ENCODE peak calls at places on chromosome 16, in eight cellular contexts. One of them, this sample, is unnamed.

GRCh38 chr16:48054881-48055601 is 100.8 kb downstream of the ABCC12 start:
- DNase-seq in cardiac muscle cell: peak; percentile 77
- DNase-seq in left lung: peak; percentile 41
- DNase-seq in adrenal gland: peak; percentile 67
- DNase-seq in psoas muscle: peak; percentile 59
- DNase-seq in breast epithelium: no peak
- DNase-seq in CD8-positive, alpha-beta T cell: peak; percentile 0
- DNase-seq in Caco-2: peak; percentile 44
- DNase-seq in this sample: peak; percentile 4

GRCh38 chr16:80739523-80739922 is 64.9 kb downstream of the CDYL2 start:
- DNase-seq in breast epithelium: no peak
- DNase-seq in adrenal gland: no peak
- DNase-seq in cardiac muscle cell: no peak
- DNase-seq in Caco-2: no peak
- DNase-seq in CD8-positive, alpha-beta T cell: no peak
- DNase-seq in left lung: no peak
- DNase-seq in psoas muscle: no peak
- DNase-seq in this sample: no peak

GRCh38 chr16:8729779-8730334 is 55.4 kb downstream of the ABAT start:
- DNase-seq in adrenal gland: no peak
- DNase-seq in breast epithelium: peak; percentile 17
- DNase-seq in cardiac muscle cell: no peak
- DNase-seq in Caco-2: no peak
- DNase-seq in left lung: no peak
- DNase-seq in CD8-positive, alpha-beta T cell: no peak
- DNase-seq in psoas muscle: no peak
- DNase-seq in this sample: no peak

GRCh38 chr16:31427441-31428276 is 501 bp downstream of the COX6A2 start:
- DNase-seq in left lung: peak; percentile 45
- DNase-seq in CD8-positive, alpha-beta T cell: peak; percentile 63
- DNase-seq in psoas muscle: peak; percentile 90
- DNase-seq in cardiac muscle cell: peak; percentile 61
- DNase-seq in breast epithelium: no peak
- DNase-seq in adrenal gland: peak; percentile 51
- DNase-seq in Caco-2: no peak
- DNase-seq in this sample: peak; percentile 51

GRCh38 chr16:78196527-78196926 is 97.1 kb downstream of the WWOX start:
- DNase-seq in adrenal gland: no peak
- DNase-seq in breast epithelium: no peak
- DNase-seq in cardiac muscle cell: no peak
- DNase-seq in CD8-positive, alpha-beta T cell: no peak
- DNase-seq in left lung: no peak
- DNase-seq in Caco-2: no peak
- DNase-seq in psoas muscle: no peak
- DNase-seq in this sample: no peak

GRCh38 chr16:57525761-57526160 is 10.6 kb downstream of the CCDC102A start:
- DNase-seq in cardiac muscle cell: no peak
- DNase-seq in psoas muscle: no peak
- DNase-seq in adrenal gland: no peak
- DNase-seq in breast epithelium: no peak
- DNase-seq in CD8-positive, alpha-beta T cell: no peak
- DNase-seq in Caco-2: no peak
- DNase-seq in left lung: no peak
- DNase-seq in this sample: no peak

GRCh38 chr16:68995011-68995504 is 110.4 kb upstream of the HAS3 start:
- DNase-seq in psoas muscle: no peak
- DNase-seq in CD8-positive, alpha-beta T cell: no peak
- DNase-seq in breast epithelium: no peak
- DNase-seq in cardiac muscle cell: peak; percentile 51
- DNase-seq in Caco-2: peak; percentile 63
- DNase-seq in left lung: no peak
- DNase-seq in adrenal gland: no peak
- DNase-seq in this sample: no peak

GRCh38 chr16:4463522-4464163 is 10.8 kb downstream of the NMRAL1 start:
- DNase-seq in left lung: no peak
- DNase-seq in adrenal gland: no peak
- DNase-seq in CD8-positive, alpha-beta T cell: no peak
- DNase-seq in cardiac muscle cell: no peak
- DNase-seq in breast epithelium: no peak
- DNase-seq in psoas muscle: no peak
- DNase-seq in Caco-2: no peak
- DNase-seq in this sample: no peak

GRCh38 chr16:79071424-79071823 is 529.1 kb downstream of the MAF start:
- DNase-seq in adrenal gland: no peak
- DNase-seq in CD8-positive, alpha-beta T cell: no peak
- DNase-seq in left lung: no peak
- DNase-seq in Caco-2: no peak
- DNase-seq in psoas muscle: no peak
- DNase-seq in breast epithelium: no peak
- DNase-seq in cardiac muscle cell: no peak
- DNase-seq in this sample: no peak

GRCh38 chr16:80825365-80825758 is 21.0 kb upstream of the CDYL2 start:
- DNase-seq in CD8-positive, alpha-beta T cell: no peak
- DNase-seq in psoas muscle: no peak
- DNase-seq in breast epithelium: no peak
- DNase-seq in Caco-2: no peak
- DNase-seq in cardiac muscle cell: no peak
- DNase-seq in adrenal gland: no peak
- DNase-seq in left lung: no peak
- DNase-seq in this sample: no peak

GRCh38 chr16:78648517-78648916 is 549.1 kb downstream of the WWOX start:
- DNase-seq in psoas muscle: no peak
- DNase-seq in adrenal gland: peak; percentile 28
- DNase-seq in CD8-positive, alpha-beta T cell: no peak
- DNase-seq in Caco-2: no peak
- DNase-seq in cardiac muscle cell: peak; percentile 28
- DNase-seq in breast epithelium: no peak
- DNase-seq in left lung: no peak
- DNase-seq in this sample: no peak

GRCh38 chr16:89842471-89843408 is 14.5 kb downstream of the SPIRE2 start:
- DNase-seq in Caco-2: no peak
- DNase-seq in cardiac muscle cell: peak; percentile 27
- DNase-seq in breast epithelium: no peak
- DNase-seq in left lung: no peak
- DNase-seq in CD8-positive, alpha-beta T cell: no peak
- DNase-seq in psoas muscle: no peak
- DNase-seq in adrenal gland: no peak
- DNase-seq in this sample: no peak

GRCh38 chr16:85416267-85417109 is 196.6 kb upstream of the GSE1 start:
- DNase-seq in adrenal gland: peak; percentile 59
- DNase-seq in CD8-positive, alpha-beta T cell: peak; percentile 54
- DNase-seq in cardiac muscle cell: peak; percentile 31
- DNase-seq in psoas muscle: peak; percentile 89
- DNase-seq in Caco-2: peak; percentile 94
- DNase-seq in breast epithelium: peak; percentile 74
- DNase-seq in left lung: peak; percentile 78
- DNase-seq in this sample: peak; percentile 62

GRCh38 chr16:8998114-8998513 is 34.4 kb upstream of the USP7 start:
- DNase-seq in left lung: no peak
- DNase-seq in CD8-positive, alpha-beta T cell: no peak
- DNase-seq in breast epithelium: no peak
- DNase-seq in Caco-2: no peak
- DNase-seq in cardiac muscle cell: peak; percentile 49
- DNase-seq in adrenal gland: peak; percentile 48
- DNase-seq in psoas muscle: no peak
- DNase-seq in this sample: no peak

GRCh38 chr16:79409970-79410369 is 190.6 kb downstream of the MAF start:
- DNase-seq in psoas muscle: no peak
- DNase-seq in Caco-2: no peak
- DNase-seq in CD8-positive, alpha-beta T cell: no peak
- DNase-seq in left lung: no peak
- DNase-seq in adrenal gland: no peak
- DNase-seq in cardiac muscle cell: no peak
- DNase-seq in breast epithelium: no peak
- DNase-seq in this sample: no peak

GRCh38 chr16:48284772-48285409 is 37.6 kb upstream of the ABCC11 start:
- DNase-seq in Caco-2: no peak
- DNase-seq in adrenal gland: no peak
- DNase-seq in psoas muscle: no peak
- DNase-seq in cardiac muscle cell: no peak
- DNase-seq in CD8-positive, alpha-beta T cell: no peak
- DNase-seq in left lung: no peak
- DNase-seq in breast epithelium: no peak
- DNase-seq in this sample: no peak

GRCh38 chr16:24645739-24646645 is 83.5 kb upstream of the TNRC6A start:
- DNase-seq in psoas muscle: no peak
- DNase-seq in breast epithelium: no peak
- DNase-seq in left lung: no peak
- DNase-seq in CD8-positive, alpha-beta T cell: no peak
- DNase-seq in Caco-2: no peak
- DNase-seq in cardiac muscle cell: peak; percentile 99
- DNase-seq in adrenal gland: peak; percentile 63
- DNase-seq in this sample: no peak

GRCh38 chr16:67935402-67936123 is 1.1 kb downstream of the PSMB10 start:
- DNase-seq in psoas muscle: peak; percentile 96
- DNase-seq in CD8-positive, alpha-beta T cell: peak; percentile 90
- DNase-seq in adrenal gland: peak; percentile 97
- DNase-seq in left lung: peak; percentile 97
- DNase-seq in breast epithelium: peak; percentile 95
- DNase-seq in cardiac muscle cell: peak; percentile 94
- DNase-seq in Caco-2: peak; percentile 99
- DNase-seq in this sample: peak; percentile 91

GRCh38 chr16:12067714-12068401 is 91.3 kb downstream of the SNX29 start:
- DNase-seq in CD8-positive, alpha-beta T cell: peak; percentile 44
- DNase-seq in cardiac muscle cell: peak; percentile 92
- DNase-seq in left lung: peak; percentile 34
- DNase-seq in Caco-2: peak; percentile 64
- DNase-seq in breast epithelium: peak; percentile 51
- DNase-seq in psoas muscle: peak; percentile 23
- DNase-seq in adrenal gland: peak; percentile 65
- DNase-seq in this sample: no peak

GRCh38 chr16:15434425-15435215 is at the start of gene BMERB1:
- DNase-seq in CD8-positive, alpha-beta T cell: peak; percentile 43
- DNase-seq in breast epithelium: peak; percentile 63
- DNase-seq in cardiac muscle cell: peak; percentile 82
- DNase-seq in Caco-2: no peak
- DNase-seq in left lung: peak; percentile 46
- DNase-seq in psoas muscle: peak; percentile 93
- DNase-seq in adrenal gland: peak; percentile 54
- DNase-seq in this sample: peak; percentile 21

GRCh38 chr16:30398660-30399434 is 3.6 kb downstream of the ZNF48 start:
- DNase-seq in Caco-2: no peak
- DNase-seq in breast epithelium: no peak
- DNase-seq in left lung: no peak
- DNase-seq in psoas muscle: no peak
- DNase-seq in cardiac muscle cell: no peak
- DNase-seq in adrenal gland: no peak
- DNase-seq in CD8-positive, alpha-beta T cell: no peak
- DNase-seq in this sample: no peak

GRCh38 chr16:23729503-23730424 is 16.7 kb upstream of the ERN2 start:
- DNase-seq in psoas muscle: no peak
- DNase-seq in cardiac muscle cell: peak; percentile 89
- DNase-seq in left lung: no peak
- DNase-seq in breast epithelium: no peak
- DNase-seq in Caco-2: peak; percentile 30
- DNase-seq in adrenal gland: peak; percentile 20
- DNase-seq in CD8-positive, alpha-beta T cell: no peak
- DNase-seq in this sample: no peak

GRCh38 chr16:50266337-50267091 is at the start of gene ADCY7:
- DNase-seq in psoas muscle: peak; percentile 78
- DNase-seq in adrenal gland: peak; percentile 60
- DNase-seq in left lung: peak; percentile 89
- DNase-seq in Caco-2: no peak
- DNase-seq in breast epithelium: no peak
- DNase-seq in CD8-positive, alpha-beta T cell: peak; percentile 76
- DNase-seq in cardiac muscle cell: peak; percentile 87
- DNase-seq in this sample: peak; percentile 78

GRCh38 chr16:9541723-9542122 is 450.3 kb downstream of the HAPSTR1 start:
- DNase-seq in cardiac muscle cell: no peak
- DNase-seq in CD8-positive, alpha-beta T cell: no peak
- DNase-seq in Caco-2: no peak
- DNase-seq in psoas muscle: no peak
- DNase-seq in left lung: no peak
- DNase-seq in adrenal gland: no peak
- DNase-seq in breast epithelium: no peak
- DNase-seq in this sample: no peak

GRCh38 chr16:84059946-84060901 is 17.6 kb upstream of the SLC38A8 start:
- DNase-seq in psoas muscle: peak; percentile 28
- DNase-seq in breast epithelium: no peak
- DNase-seq in adrenal gland: no peak
- DNase-seq in cardiac muscle cell: no peak
- DNase-seq in left lung: no peak
- DNase-seq in Caco-2: no peak
- DNase-seq in CD8-positive, alpha-beta T cell: no peak
- DNase-seq in this sample: no peak

GRCh38 chr16:35862242-35862641 is 2402.8 kb downstream of the TP53TG3F start:
- DNase-seq in left lung: no peak
- DNase-seq in psoas muscle: no peak
- DNase-seq in breast epithelium: no peak
- DNase-seq in adrenal gland: no peak
- DNase-seq in cardiac muscle cell: no peak
- DNase-seq in Caco-2: no peak
- DNase-seq in CD8-positive, alpha-beta T cell: no peak
- DNase-seq in this sample: no peak
- H3K9me3 ChIP-seq in left lung: no peaks in the 10 kb centered on the region
- H3K9me3 ChIP-seq in psoas muscle: no peaks in the 10 kb centered on the region
- H3K9me3 ChIP-seq in breast epithelium: peaks cover 9% of the 10 kb centered on the region
- H3K9me3 ChIP-seq in adrenal gland: no peaks in the 10 kb centered on the region
- H3K9me3 ChIP-seq in cardiac muscle cell: peaks cover 2% of the 10 kb centered on the region
- H3K9me3 ChIP-seq in Caco-2: no peaks in the 10 kb centered on the region
- H3K9me3 ChIP-seq in CD8-positive, alpha-beta T cell: peaks cover 8% of the 10 kb centered on the region
- H3K9me3 ChIP-seq in this sample: no peaks in the 10 kb centered on the region

GRCh38 chr16:35410438-35410837 is 1951.0 kb downstream of the TP53TG3F start:
- DNase-seq in left lung: no peak
- DNase-seq in CD8-positive, alpha-beta T cell: no peak
- DNase-seq in Caco-2: no peak
- DNase-seq in cardiac muscle cell: no peak
- DNase-seq in psoas muscle: no peak
- DNase-seq in breast epithelium: no peak
- DNase-seq in adrenal gland: no peak
- DNase-seq in this sample: no peak
- H3K9me3 ChIP-seq in left lung: no peaks in the 10 kb centered on the region
- H3K9me3 ChIP-seq in CD8-positive, alpha-beta T cell: no peaks in the 10 kb centered on the region
- H3K9me3 ChIP-seq in Caco-2: no peaks in the 10 kb centered on the region
- H3K9me3 ChIP-seq in cardiac muscle cell: peaks cover 2% of the 10 kb centered on the region
- H3K9me3 ChIP-seq in psoas muscle: no peaks in the 10 kb centered on the region
- H3K9me3 ChIP-seq in breast epithelium: peaks cover 14% of the 10 kb centered on the region
- H3K9me3 ChIP-seq in adrenal gland: no peaks in the 10 kb centered on the region
- H3K9me3 ChIP-seq in this sample: no peaks in the 10 kb centered on the region

DNA sequence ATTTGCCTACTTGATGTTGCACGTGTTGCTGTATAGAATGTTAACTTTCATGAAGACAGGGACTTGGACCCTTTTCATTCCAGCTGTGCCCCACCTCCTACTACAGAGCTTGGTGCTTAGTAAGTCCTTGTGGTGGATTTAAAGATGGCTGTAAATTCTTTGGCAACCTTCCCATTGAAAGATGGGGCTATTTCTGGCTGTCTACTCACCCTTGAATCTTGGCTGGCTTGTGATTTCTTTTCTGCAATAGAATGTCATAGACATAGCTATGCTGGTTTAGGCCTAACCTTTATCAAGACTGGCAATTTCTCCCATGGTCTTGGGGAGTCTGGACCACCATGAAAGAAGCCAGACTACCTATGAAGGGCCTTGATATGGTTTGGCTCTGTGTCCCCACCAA is 59.0 kb downstream of the ACSM2A start:
- DNase-seq in Caco-2: no peak
- DNase-seq in CD8-positive, alpha-beta T cell: no peak
- DNase-seq in cardiac muscle cell: peak; percentile 12
- DNase-seq in psoas muscle: no peak
- DNase-seq in breast epithelium: no peak
- DNase-seq in left lung: no peak
- DNase-seq in adrenal gland: no peak
- DNase-seq in this sample: no peak
- H3K9me3 ChIP-seq in Caco-2: peaks cover 11% of the 10 kb centered on the region
- H3K9me3 ChIP-seq in CD8-positive, alpha-beta T cell: no peaks in the 10 kb centered on the region
- H3K9me3 ChIP-seq in cardiac muscle cell: no peaks in the 10 kb centered on the region
- H3K9me3 ChIP-seq in psoas muscle: peaks cover 10% of the 10 kb centered on the region
- H3K9me3 ChIP-seq in breast epithelium: peaks cover 15% of the 10 kb centered on the region
- H3K9me3 ChIP-seq in left lung: no peaks in the 10 kb centered on the region
- H3K9me3 ChIP-seq in adrenal gland: no peaks in the 10 kb centered on the region
- H3K9me3 ChIP-seq in this sample: no peaks in the 10 kb centered on the region

GRCh38 chr16:46482895-46483294 is 138.3 kb downstream of the SHCBP1 start:
- DNase-seq in cardiac muscle cell: no peak
- DNase-seq in CD8-positive, alpha-beta T cell: no peak
- DNase-seq in left lung: no peak
- DNase-seq in Caco-2: peak; percentile 11
- DNase-seq in adrenal gland: no peak
- DNase-seq in breast epithelium: no peak
- DNase-seq in psoas muscle: no peak
- DNase-seq in this sample: no peak
- H3K9me3 ChIP-seq in cardiac muscle cell: no peaks in the 10 kb centered on the region
- H3K9me3 ChIP-seq in CD8-positive, alpha-beta T cell: no peaks in the 10 kb centered on the region
- H3K9me3 ChIP-seq in left lung: no peaks in the 10 kb centered on the region
- H3K9me3 ChIP-seq in Caco-2: no peaks in the 10 kb centered on the region
- H3K9me3 ChIP-seq in adrenal gland: no peaks in the 10 kb centered on the region
- H3K9me3 ChIP-seq in breast epithelium: no peaks in the 10 kb centered on the region
- H3K9me3 ChIP-seq in psoas muscle: no peaks in the 10 kb centered on the region
- H3K9me3 ChIP-seq in this sample: no peaks in the 10 kb centered on the region